ENCODE peak calls at places on chromosomes 12 and 14, in five cellular contexts. G is HepG2, M is A549, Y is SK-N-SH, H is H1. U is an unnamed sample.

GRCh38 chr14:67610491-67610890 is 9.2 kb upstream of the ARG2 start:
- DNase-seq in Y (no peak), G (no peak), M (no peak), H (no peak), U (no peak)

GRCh38 chr12:108309674-108310312 is 29.3 kb downstream of the CMKLR1 start:
- DNase-seq in Y (no peak), M (no peak), G (no peak), H (no peak), U (no peak)

GRCh38 chr12:58750484-58750883 is 169.8 kb downstream of the LRIG3 start:
- DNase-seq in G (no peak), Y (no peak), H (no peak), M (peak), U (no peak)

GRCh38 chr14:29856516-29856915 is 71.1 kb downstream of the PRKD1 start:
- DNase-seq in G (no peak), Y (no peak), M (no peak), H (no peak), U (no peak)

GRCh38 chr14:66383771-66384170 is 102.4 kb upstream of the CCDC196 start:
- DNase-seq in H (no peak), G (no peak), M (no peak), Y (no peak), U (no peak)

GRCh38 chr12:22333186-22333745 is 1.2 kb downstream of the ST8SIA1 start:
- DNase-seq in H (no peak), Y (no peak), M (no peak), G (no peak), U (no peak)

GRCh38 chr14:33967138-33967537 is 16.3 kb upstream of the EGLN3 start:
- DNase-seq in Y (no peak), G (no peak), M (no peak), H (no peak), U (no peak)

GRCh38 chr12:131832393-131833231 is 4.4 kb downstream of the MMP17 start:
- DNase-seq in G (no peak), M (peak), Y (peak), H (no peak), U (no peak)

GRCh38 chr14:47438650-47439140 is 236.7 kb downstream of the MDGA2 start:
- DNase-seq in M (no peak), Y (no peak), H (no peak), G (no peak), U (no peak)

GRCh38 chr12:95836185-95836609 is 22.6 kb upstream of the SNRPF start:
- DNase-seq in M (peak), Y (peak), G (no peak), H (no peak), U (no peak)

GRCh38 chr12:7120166-7120565 is 8.5 kb downstream of the RBP5 start:
- DNase-seq in Y (no peak), H (no peak), G (no peak), M (no peak), U (no peak)

GRCh38 chr12:43653917-43654316 is 101.9 kb upstream of the ADAMTS20 start:
- DNase-seq in M (no peak), Y (peak), H (no peak), G (no peak), U (no peak)

GRCh38 chr14:52328286-52328685 is 14.2 kb downstream of the PTGER2 start:
- DNase-seq in M (peak), Y (no peak), H (no peak), G (no peak), U (no peak)

GRCh38 chr14:56120091-56120632 is 2.0 kb downstream of the PELI2 start:
- DNase-seq in H (no peak), M (no peak), Y (peak), G (no peak), U (no peak)

GRCh38 chr12:6735448-6736191 is 11.8 kb downstream of the COPS7A start:
- DNase-seq in H (peak), G (peak), M (peak), Y (peak), U (peak)

GRCh38 chr12:39619316-39619659 is 315 bp downstream of the ABCD2 start:
- DNase-seq in H (no peak), G (no peak), Y (peak), M (no peak), U (no peak)

GRCh38 chr14:21675566-21675965 is 1.9 kb upstream of the OR4E1 start:
- DNase-seq in G (no peak), H (no peak), M (no peak), Y (no peak), U (no peak)

GRCh38 chr12:47747115-47747514 is 11.6 kb downstream of the RAPGEF3 start:
- DNase-seq in M (no peak), Y (no peak), H (no peak), G (no peak), U (no peak)

GRCh38 chr14:92408186-92408585 is 85.2 kb downstream of the SLC24A4 start:
- DNase-seq in Y (no peak), G (no peak), M (no peak), H (no peak), U (no peak)

GRCh38 chr14:51095854-51096823 is 1.2 kb upstream of the TRIM9 start:
- DNase-seq in Y (peak), H (no peak), G (no peak), M (peak), U (no peak)

GRCh38 chr12:131105736-131106356 is 152.1 kb downstream of the ADGRD1 start:
- DNase-seq in Y (no peak), M (no peak), H (no peak), G (no peak), U (no peak)

GRCh38 chr12:28742791-28743190 is 406.3 kb upstream of the FAR2 start:
- DNase-seq in M (no peak), Y (no peak), H (no peak), G (no peak), U (no peak)

GRCh38 chr12:94208433-94208921 is 60.1 kb downstream of the PLXNC1 start:
- DNase-seq in M (no peak), G (no peak), H (no peak), Y (no peak), U (peak)

GRCh38 chr12:13390381-13390856 is 193.9 kb downstream of the EMP1 start:
- DNase-seq in G (no peak), H (peak), Y (peak), M (peak), U (no peak)

GRCh38 chr12:24950231-24950834 is 1.4 kb upstream of the BCAT1 start:
- DNase-seq in G (no peak), H (no peak), Y (no peak), M (no peak), U (peak)

GRCh38 chr12:94140556-94140955 is 7.8 kb upstream of the PLXNC1 start:
- DNase-seq in H (peak), M (no peak), Y (peak), G (peak), U (peak)

GRCh38 chr12:108156717-108157116 is 27.6 kb downstream of the WSCD2 start:
- DNase-seq in Y (no peak), G (no peak), H (no peak), M (no peak), U (no peak)

GRCh38 chr12:105060715-105061378 is 23.4 kb downstream of the ALDH1L2 start:
- DNase-seq in H (no peak), Y (no peak), G (peak), M (no peak), U (no peak)

GRCh38 chr12:100706029-100706428 is 88.5 kb upstream of the ANO4 start:
- DNase-seq in M (no peak), H (no peak), G (no peak), Y (no peak), U (no peak)

GRCh38 chr14:104477804-104478375 is 101.7 kb upstream of the C14orf180 start:
- DNase-seq in G (no peak), M (no peak), Y (no peak), H (no peak), U (no peak)

GRCh38 chr12:123288751-123289346 is 17.2 kb upstream of the CDK2AP1 start:
- DNase-seq in H (no peak), M (no peak), Y (no peak), G (no peak), U (no peak)

GRCh38 chr12:94309348-94309747 is 150.3 kb downstream of the CEP83 start:
- DNase-seq in Y (no peak), H (no peak), M (no peak), G (no peak), U (no peak)

GRCh38 chr12:41486718-41487117 is 298.6 kb downstream of the PDZRN4 start:
- DNase-seq in G (no peak), Y (no peak), H (no peak), M (no peak), U (no peak)

GRCh38 chr12:29710104-29710503 is 73.6 kb downstream of the TMTC1 start:
- DNase-seq in Y (peak), M (no peak), G (no peak), H (no peak), U (no peak)

GRCh38 chr12:101824831-101825230 is 5.9 kb downstream of the GNPTAB start:
- DNase-seq in G (no peak), Y (no peak), M (no peak), H (no peak), U (no peak)

GRCh38 chr12:4251228-4251891 is 22.2 kb upstream of the CCND2 start:
- DNase-seq in H (no peak), Y (no peak), G (no peak), M (no peak), U (no peak)

GRCh38 chr14:71321556-71322315 is 414.5 kb downstream of the PCNX1 start:
- DNase-seq in G (peak), H (no peak), M (peak), Y (no peak), U (no peak)

GRCh38 chr12:20631711-20632110 is 63.4 kb upstream of the SLCO1C1 start:
- DNase-seq in M (no peak), G (no peak), Y (no peak), H (no peak), U (no peak)

GRCh38 chr12:121120989-121121755 is 11.5 kb upstream of the P2RX7 start:
- DNase-seq in Y (no peak), H (no peak), G (no peak), M (no peak), U (no peak)

DNA sequence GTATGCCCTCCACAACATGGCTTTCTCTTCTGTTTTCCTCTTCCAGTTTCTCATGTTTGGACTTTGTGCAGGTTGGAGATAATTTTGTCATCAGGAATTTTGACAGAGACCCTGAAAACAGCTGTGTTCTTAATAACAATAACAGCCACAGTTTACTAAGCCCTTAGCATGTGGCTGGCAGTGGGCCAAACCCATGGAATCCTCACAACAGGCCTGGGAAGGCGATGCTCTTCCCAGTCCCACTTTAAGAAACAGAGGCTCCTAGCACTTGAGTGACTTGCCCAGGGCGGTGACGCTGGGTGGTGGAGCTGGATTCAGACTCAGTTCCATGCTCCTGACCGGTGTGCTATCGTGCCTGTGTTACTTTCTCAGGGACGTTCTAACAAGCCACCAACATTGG is 20.1 kb upstream of the PLEKHG3 start:
- DNase-seq in H (no peak), M (no peak), Y (no peak), G (peak), U (no peak)
- TF ChIP-seq CHD2 in H (no peak), M (no peak), Y (no peak), G (no peak), U (no peak)

GRCh38 chr12:127556487-127556886 is 710.5 kb upstream of the TMEM132C start:
- DNase-seq in Y (no peak), G (no peak), M (no peak), H (no peak), U (no peak)

GRCh38 chr12:127562781-127563180 is 704.2 kb upstream of the TMEM132C start:
- DNase-seq in G (no peak), M (no peak), H (no peak), Y (no peak), U (no peak)

GRCh38 chr12:127560041-127560478 is 706.9 kb upstream of the TMEM132C start:
- DNase-seq in G (no peak), H (no peak), M (no peak), Y (no peak), U (no peak)

GRCh38 chr12:127558363-127558762 is 708.6 kb upstream of the TMEM132C start:
- DNase-seq in M (no peak), H (no peak), Y (no peak), G (no peak), U (no peak)

DNA sequence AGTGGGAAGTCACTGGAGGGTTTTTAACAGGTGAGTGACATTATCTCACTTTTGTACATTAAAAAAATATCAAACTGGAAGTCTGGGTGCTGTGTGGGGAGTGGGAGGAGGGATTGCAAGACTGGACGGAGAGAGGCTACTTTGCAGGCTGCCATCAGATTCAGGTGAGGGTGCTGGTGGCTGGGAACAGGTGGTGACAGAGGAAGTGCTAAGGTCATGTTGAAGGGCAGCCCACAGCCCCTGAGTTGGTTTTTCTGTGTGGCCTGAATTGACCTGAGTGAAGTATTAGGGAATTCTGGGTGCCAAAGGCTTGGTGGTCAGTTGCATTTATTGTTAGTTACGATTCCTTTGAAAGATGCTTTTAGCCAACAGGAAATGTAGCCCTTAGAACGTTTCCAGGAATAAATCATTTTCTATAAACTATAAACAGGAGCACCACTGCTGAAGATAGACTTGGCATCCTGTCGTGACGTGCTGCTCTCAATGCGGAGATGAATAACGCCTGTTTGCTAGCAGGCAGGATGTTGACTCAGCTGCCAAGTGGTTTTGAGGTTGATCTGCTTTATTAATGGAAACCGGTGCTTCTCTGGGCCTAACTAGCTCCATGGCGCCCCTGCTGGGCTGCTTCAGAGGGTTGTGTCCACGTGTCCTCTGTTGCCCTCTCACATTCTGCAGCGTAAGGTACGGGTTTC is 707.5 kb upstream of the TMEM132C start:
- DNase-seq in G (no peak), M (no peak), Y (peak), H (peak), U (peak)
- TF ChIP-seq CHD2 in G (no peak), M (no peak), Y (no peak), H (no peak), U (no peak)

GRCh38 chr12:76259660-76260389 is 88.4 kb downstream of the BBS10 start:
- DNase-seq in M (no peak), Y (no peak), G (no peak), H (no peak), U (no peak)
- TF ChIP-seq CHD2 in M (no peak), Y (no peak), G (no peak), H (no peak), U (no peak)

GRCh38 chr12:89353823-89354629 is 1.7 kb upstream of the DUSP6 start:
- DNase-seq in M (peak), G (peak), Y (peak), H (peak), U (no peak)

GRCh38 chr12:89355243-89356068 is 3.2 kb upstream of the DUSP6 start:
- DNase-seq in Y (peak), M (peak), G (peak), H (no peak), U (no peak)

GRCh38 chr12:89356069-89356665 is 3.9 kb upstream of the DUSP6 start:
- DNase-seq in Y (no peak), H (no peak), G (no peak), M (no peak), U (no peak)

GRCh38 chr12:89353188-89353822 is 1.0 kb upstream of the DUSP6 start:
- DNase-seq in M (peak), H (peak), G (peak), Y (peak), U (no peak)

DNA sequence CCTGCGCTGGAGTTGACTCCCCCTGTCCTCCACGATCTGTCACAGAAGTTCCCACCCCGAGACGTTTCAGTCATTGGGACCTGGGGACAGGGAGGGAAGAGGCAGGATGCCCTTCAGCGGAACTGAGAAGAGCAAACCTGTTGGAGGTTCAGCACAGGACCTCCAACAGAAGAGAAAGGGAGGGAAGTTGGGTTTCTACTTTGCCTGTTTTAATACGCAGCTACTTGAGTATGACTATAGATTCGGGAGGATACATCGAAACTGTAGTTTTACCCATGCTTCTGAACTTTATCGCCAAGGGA is 2.3 kb upstream of the DUSP6 start:
- DNase-seq in M (no peak), Y (no peak), G (no peak), H (no peak), U (no peak)
- TF ChIP-seq CHD2 in M (no peak), Y (no peak), G (no peak), H (no peak), U (no peak)

GRCh38 chr12:50765325-50765911 is 1.5 kb downstream of the ATF1 start:
- DNase-seq in Y (peak), G (peak), H (no peak), M (peak), U (peak)

GRCh38 chr12:50764861-50765324 is 992 bp downstream of the ATF1 start:
- DNase-seq in G (peak), Y (peak), H (no peak), M (peak), U (no peak)

GRCh38 chr12:50763637-50764115 is at the start of gene ATF1:
- DNase-seq in M (peak), H (peak), Y (peak), G (peak), U (peak)

DNA sequence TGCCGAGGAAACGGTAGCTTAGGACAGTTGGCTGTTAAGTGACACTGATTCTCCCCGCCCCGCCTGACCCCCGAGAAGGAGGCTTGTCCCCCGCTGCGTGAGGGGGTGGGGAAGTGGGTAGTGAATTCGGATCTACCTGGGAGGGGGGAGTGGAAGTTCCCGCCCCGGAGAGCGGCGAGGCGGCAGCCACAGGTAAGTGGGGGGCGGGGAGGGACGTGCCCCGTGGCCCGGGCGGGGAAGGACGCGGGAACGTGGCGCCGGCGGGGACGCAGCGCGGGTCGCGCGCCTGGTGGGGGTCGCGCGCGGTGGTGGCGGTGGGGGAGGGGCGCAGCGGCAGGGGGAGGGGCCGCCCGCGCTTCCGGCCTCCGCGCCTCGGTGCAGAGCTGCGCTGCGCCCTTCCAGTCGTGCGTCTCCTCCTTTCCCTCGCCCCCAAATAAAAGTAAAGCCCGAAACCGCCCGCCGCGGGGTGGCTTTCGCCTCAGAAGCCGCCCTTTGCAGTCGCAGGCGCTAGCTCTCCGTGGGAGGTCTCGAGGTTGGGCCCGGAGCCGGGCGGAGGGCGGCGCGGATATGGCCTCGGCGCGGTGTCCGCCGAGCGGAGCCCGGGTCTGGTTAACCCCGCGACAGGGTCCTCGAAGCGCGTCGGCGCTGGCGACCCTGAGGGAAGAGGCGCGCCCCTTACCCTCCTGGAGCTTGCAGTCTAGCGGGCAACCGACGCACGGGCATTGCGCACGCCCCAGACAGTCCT is 387 bp downstream of the ATF1 start:
- DNase-seq in H (peak), M (peak), Y (peak), G (no peak), U (peak)
- TF ChIP-seq CHD2 in H (no peak), M (peak), Y (peak), G (peak), U (peak)

U was measured in K562.